ENCODE peak calls at places on chromosome 3, in seven cellular contexts. M, Y, N, H, P, A and K are unnamed samples.

GRCh38 chr3:150545419-150546225 is 674 bp downstream of the SERP1 start:
- DNase-seq in M (peak; percentile 48), H (no peak), Y (peak; percentile 8), A (no peak), P (peak; percentile 50), N (peak; percentile 24), K (no peak)

GRCh38 chr3:195811756-195812155 is at the start of gene MUC4:
- DNase-seq in P (no peak), Y (no peak), N (no peak), M (peak; percentile 88), A (no peak), H (no peak), K (no peak)

GRCh38 chr3:106108925-106109324 is 240.1 kb upstream of the CBLB start:
- DNase-seq in P (no peak), Y (no peak), A (no peak), H (no peak), M (no peak), N (no peak), K (no peak)

GRCh38 chr3:9769426-9770275 is at the start of gene CAMK1:
- DNase-seq in A (peak; percentile 27), M (peak; percentile 84), H (peak; percentile 64), N (peak; percentile 65), P (peak; percentile 87), Y (peak; percentile 56), K (no peak)

GRCh38 chr3:56131976-56132590 is 336.2 kb downstream of the ERC2 start:
- DNase-seq in H (no peak), N (peak; percentile 94), P (no peak), M (no peak), A (peak; percentile 66), Y (peak; percentile 88), K (no peak)

GRCh38 chr3:27963519-27963918 is 241.4 kb upstream of the EOMES start:
- DNase-seq in Y (no peak), H (no peak), A (no peak), N (no peak), P (no peak), M (no peak), K (no peak)

GRCh38 chr3:187063286-187064081 is 75.8 kb downstream of the RPL39L start:
- DNase-seq in P (no peak), M (no peak), Y (no peak), A (no peak), H (no peak), N (no peak), K (no peak)

GRCh38 chr3:191470080-191470479 is 9.1 kb downstream of the PYDC2 start:
- DNase-seq in H (no peak), M (no peak), A (no peak), Y (no peak), N (no peak), P (no peak), K (no peak)

GRCh38 chr3:33751320-33751719 is 33.3 kb upstream of the CLASP2 start:
- DNase-seq in P (no peak), H (no peak), N (peak; percentile 3), M (no peak), A (no peak), Y (no peak), K (no peak)

GRCh38 chr3:187264051-187264450 is 27.5 kb downstream of the MASP1 start:
- DNase-seq in A (peak; percentile 65), M (no peak), Y (peak; percentile 84), P (no peak), H (no peak), N (peak; percentile 79), K (no peak)

GRCh38 chr3:175005881-175006280 is 146.7 kb downstream of the NAALADL2 start:
- DNase-seq in A (peak; percentile 73), H (no peak), N (peak; percentile 41), P (no peak), M (no peak), Y (no peak), K (no peak)

GRCh38 chr3:175431396-175431795 is 572.3 kb downstream of the NAALADL2 start:
- DNase-seq in Y (no peak), H (no peak), N (no peak), P (no peak), A (no peak), M (peak; percentile 9), K (no peak)

GRCh38 chr3:39181408-39182335 is 10.7 kb downstream of the XIRP1 start:
- DNase-seq in Y (no peak), A (no peak), N (no peak), M (no peak), P (no peak), H (no peak), K (no peak)
- TF ChIP-seq CTCF in Y (peak; percentile 26), A (no peak), N (no peak), M (peak; percentile 21), P (no peak), H (peak; percentile 26), K (no peak)

GRCh38 chr3:7800006-7800780 is 701.4 kb upstream of the LMCD1 start:
- DNase-seq in H (no peak), N (peak; percentile 1), P (no peak), Y (no peak), A (no peak), M (no peak), K (no peak)
- TF ChIP-seq CTCF in H (peak; percentile 62), N (no peak), P (no peak), Y (peak; percentile 30), A (no peak), M (no peak), K (peak; percentile 75)

GRCh38 chr3:11095932-11096265 is 58.4 kb upstream of the HRH1 start:
- DNase-seq in H (no peak), M (no peak), N (peak; percentile 43), A (no peak), P (no peak), Y (no peak), K (no peak)
- TF ChIP-seq CTCF in H (no peak), M (no peak), N (peak; percentile 39), A (peak; percentile 18), P (no peak), Y (peak; percentile 40), K (peak; percentile 65)

DNA sequence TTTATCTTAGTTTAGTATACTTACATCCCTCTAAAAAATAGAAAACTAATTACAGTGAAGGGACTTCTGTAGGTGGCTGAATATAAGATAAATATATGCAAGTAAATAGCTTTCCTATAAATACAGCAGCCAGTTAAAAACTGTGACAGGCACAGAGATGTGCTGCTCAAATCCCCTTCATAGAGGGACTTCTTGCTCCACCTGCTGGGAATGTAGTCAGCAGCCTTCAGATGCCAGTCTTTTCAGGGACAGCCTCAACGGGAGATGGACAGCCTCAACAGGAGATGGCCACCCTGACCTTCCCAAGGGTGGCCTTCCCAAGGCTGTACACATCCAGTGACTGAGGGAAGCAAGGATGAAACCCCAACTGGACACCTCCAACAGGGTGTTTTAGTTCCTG is 15.7 kb upstream of the PRR23E start:
- DNase-seq in H (no peak), P (peak; percentile 38), M (no peak), A (no peak), Y (no peak), N (no peak), K (no peak)
- TF ChIP-seq CTCF in H (no peak), P (peak; percentile 23), M (peak; percentile 29), A (peak; percentile 16), Y (peak; percentile 26), N (no peak), K (peak; percentile 14)

GRCh38 chr3:20622304-20622703 is 436.3 kb upstream of the SGO1 start:
- DNase-seq in N (peak; percentile 26), P (no peak), A (peak; percentile 23), H (no peak), Y (peak; percentile 92), M (no peak), K (no peak)
- TF ChIP-seq CTCF in N (no peak), P (no peak), A (no peak), H (no peak), Y (peak; percentile 60), M (no peak), K (no peak)

GRCh38 chr3:180764481-180764880 is 85.2 kb upstream of the CCDC39 start:
- DNase-seq in N (no peak), A (no peak), M (no peak), Y (no peak), H (no peak), P (no peak), K (no peak)
- TF ChIP-seq CTCF in N (no peak), A (no peak), M (no peak), Y (no peak), H (no peak), P (no peak), K (no peak)

GRCh38 chr3:134453631-134454030 is 32.2 kb downstream of the ANAPC13 start:
- DNase-seq in P (no peak), Y (no peak), M (no peak), H (no peak), A (no peak), N (no peak), K (no peak)
- TF ChIP-seq CTCF in P (no peak), Y (peak; percentile 24), M (no peak), H (no peak), A (no peak), N (peak; percentile 19), K (peak; percentile 33)

DNA sequence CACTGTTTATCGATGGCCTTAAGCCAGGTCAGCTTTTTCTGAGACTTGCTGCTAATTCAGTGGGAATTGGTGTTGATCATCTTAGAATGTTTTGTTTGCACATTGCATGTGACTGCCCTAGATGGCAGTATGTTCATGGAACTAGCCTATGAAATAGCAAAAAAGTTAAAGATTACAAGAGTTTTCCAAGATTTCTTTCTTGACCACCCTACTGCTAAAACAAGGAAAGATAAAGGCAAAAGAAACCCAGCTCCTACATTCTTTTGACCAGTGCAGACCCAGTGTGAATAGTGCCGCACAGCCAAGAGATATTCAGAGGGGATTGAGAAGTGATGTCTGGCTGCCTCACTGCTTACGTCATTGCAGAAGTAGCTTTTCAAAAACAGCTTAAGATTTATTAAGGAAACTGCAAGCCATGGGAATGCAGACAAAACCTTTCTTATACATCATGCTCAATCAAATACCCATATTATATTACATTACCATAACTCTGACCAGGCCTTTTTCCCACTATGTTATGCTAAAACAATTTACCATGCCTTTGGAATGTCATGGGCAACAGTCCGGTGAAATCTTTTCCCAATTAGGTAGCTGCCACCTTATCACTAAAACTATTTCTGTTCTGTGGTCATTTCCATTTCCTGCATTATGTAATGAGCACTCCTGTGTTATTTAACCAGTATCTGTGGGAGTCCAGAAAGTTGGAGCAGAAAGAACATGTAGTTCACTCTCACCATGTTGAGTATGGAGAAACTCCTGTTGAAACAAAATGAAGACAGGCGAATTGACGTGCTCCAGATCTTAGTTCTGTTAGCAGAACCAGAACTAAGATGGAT is 6.0 kb downstream of the PHLDB2 start:
- DNase-seq in Y (peak; percentile 65), N (peak; percentile 80), M (no peak), H (no peak), P (no peak), A (no peak), K (no peak)
- TF ChIP-seq CTCF in Y (peak; percentile 60), N (peak; percentile 44), M (no peak), H (no peak), P (no peak), A (peak; percentile 39), K (peak; percentile 79)